ENCODE peak calls at places on chromosome 14, in five cellular contexts. E is IMR-90, M is GM23338, X is endothelial cell of umbilical vein, Z is neural progenitor cell. R is an unnamed sample.

GRCh38 chr14:24310387-24310665 is 386 bp downstream of the LTB4R2 start:
- DNase-seq in E (no peak), M (no peak), Z (no peak), X (no peak), R (no peak)

GRCh38 chr14:74686324-74686723 is 26.6 kb downstream of the AREL1 start:
- DNase-seq in Z (no peak), M (no peak), X (no peak), E (no peak), R (no peak)

GRCh38 chr14:105492051-105492965 is 1.3 kb downstream of the TEDC1 start:
- DNase-seq in Z (no peak), M (no peak), X (no peak), E (no peak), R (no peak)

GRCh38 chr14:101733211-101733610 is 28.3 kb upstream of the PPP2R5C start:
- DNase-seq in X (no peak), Z (no peak), E (peak; percentile 48), M (no peak), R (no peak)

GRCh38 chr14:22981090-22982012 is 1.0 kb downstream of the AJUBA start:
- DNase-seq in X (peak; percentile 45), Z (peak; percentile 57), E (no peak), M (peak; percentile 44), R (no peak)

GRCh38 chr14:103628221-103628683 is 759 bp upstream of the KLC1 start:
- DNase-seq in M (peak; percentile 78), Z (peak; percentile 78), E (peak; percentile 79), X (peak; percentile 72), R (peak; percentile 28)

GRCh38 chr14:85241022-85241880 is 288.7 kb upstream of the FLRT2 start:
- DNase-seq in X (peak; percentile 61), E (no peak), Z (peak; percentile 24), M (no peak), R (no peak)

GRCh38 chr14:73722581-73722980 is 8.4 kb upstream of the PNMA1 start:
- DNase-seq in M (no peak), Z (no peak), X (no peak), E (no peak), R (no peak)

GRCh38 chr14:89000007-89000942 is 175.8 kb downstream of the TTC8 start:
- DNase-seq in E (peak; percentile 98), M (peak; percentile 48), Z (peak; percentile 10), X (peak; percentile 57), R (no peak)

GRCh38 chr14:97101561-97101960 is 304.4 kb downstream of the VRK1 start:
- DNase-seq in M (no peak), Z (no peak), E (no peak), X (no peak), R (no peak)

GRCh38 chr14:101150010-101150409 is 246.5 kb upstream of the RTL1 start:
- DNase-seq in X (no peak), M (no peak), Z (no peak), E (no peak), R (no peak)

GRCh38 chr14:76473381-76474263 is 97.7 kb downstream of the ESRRB start:
- DNase-seq in M (peak; percentile 56), X (no peak), E (peak; percentile 6), Z (peak; percentile 65), R (no peak)

GRCh38 chr14:63663428-63664142 is 21.9 kb upstream of the WDR89 start:
- DNase-seq in X (no peak), M (no peak), E (no peak), Z (no peak), R (peak; percentile 16)

GRCh38 chr14:91883770-91884169 is 16.4 kb upstream of the TC2N start:
- DNase-seq in M (no peak), Z (no peak), X (no peak), E (no peak), R (no peak)

GRCh38 chr14:95597784-95598204 is 62.9 kb downstream of the GLRX5 start:
- DNase-seq in Z (peak; percentile 82), E (peak; percentile 43), M (peak; percentile 70), X (no peak), R (no peak)

GRCh38 chr14:91144425-91145145 is 30.7 kb downstream of the DGLUCY start:
- DNase-seq in Z (peak; percentile 27), M (no peak), X (peak; percentile 91), E (peak; percentile 85), R (no peak)

GRCh38 chr14:102492523-102492910 is 17.1 kb downstream of the ANKRD9 start:
- DNase-seq in E (no peak), X (no peak), M (no peak), Z (no peak), R (no peak)

GRCh38 chr14:103692871-103693270 is 22.4 kb downstream of the XRCC3 start:
- DNase-seq in X (no peak), M (no peak), E (no peak), Z (no peak), R (peak; percentile 38)

GRCh38 chr14:89303452-89304435 is 113.3 kb downstream of the FOXN3 start:
- DNase-seq in Z (peak; percentile 22), E (peak; percentile 95), X (peak; percentile 83), M (no peak), R (peak; percentile 94)

GRCh38 chr14:100078997-100079561 is 13.9 kb downstream of the EVL start:
- DNase-seq in Z (peak; percentile 42), X (peak; percentile 9), M (peak; percentile 63), E (peak; percentile 72), R (no peak)

GRCh38 chr14:103712633-103713247 is 2.5 kb downstream of the XRCC3 start:
- DNase-seq in X (no peak), E (no peak), M (no peak), Z (no peak), R (no peak)

GRCh38 chr14:103128631-103129300 is 5.5 kb downstream of the TNFAIP2 start:
- DNase-seq in E (no peak), M (no peak), Z (no peak), X (no peak), R (no peak)

GRCh38 chr14:102222009-102222575 is 82.4 kb downstream of the WDR20 start:
- DNase-seq in E (no peak), Z (no peak), X (no peak), M (no peak), R (no peak)

GRCh38 chr14:68616255-68616902 is 176.5 kb downstream of the ZFP36L1 start:
- DNase-seq in X (peak; percentile 34), M (no peak), Z (no peak), E (peak; percentile 42), R (peak; percentile 57)

GRCh38 chr14:75715926-75716780 is 55.1 kb downstream of the TTLL5 start:
- DNase-seq in X (no peak), E (peak; percentile 98), M (peak; percentile 23), Z (no peak), R (no peak)

GRCh38 chr14:22973217-22974032 is 8.9 kb downstream of the AJUBA start:
- DNase-seq in E (peak; percentile 70), M (peak; percentile 77), X (peak; percentile 72), Z (peak; percentile 69), R (peak; percentile 65)

GRCh38 chr14:73058923-73059311 is 583 bp downstream of the RBM25 start:
- DNase-seq in E (peak; percentile 14), M (peak; percentile 62), Z (peak; percentile 48), X (peak; percentile 52), R (peak; percentile 31)

GRCh38 chr14:61264699-61265098 is 16.4 kb downstream of the TMEM30B start:
- DNase-seq in E (no peak), Z (no peak), X (no peak), M (no peak), R (no peak)
- H2AFZ ChIP-seq in E (no peak overlapping the region), Z (peak overlapping the region; percentile 50), X (no peak overlapping the region), M (peak overlapping the region; percentile 17), R (no peak overlapping the region)

GRCh38 chr14:81001447-81001846 is 46.0 kb downstream of the TSHR start:
- DNase-seq in Z (no peak), X (no peak), M (no peak), E (no peak), R (no peak)
- H2AFZ ChIP-seq in Z (peak overlapping the region; percentile 26), X (no peak overlapping the region), M (peak overlapping the region; percentile 52), E (no peak overlapping the region), R (peak overlapping the region; percentile 8)

GRCh38 chr14:87252103-87252502 is 740.9 kb downstream of the GALC start:
- DNase-seq in E (no peak), M (peak; percentile 32), X (no peak), Z (no peak), R (no peak)
- H2AFZ ChIP-seq in E (no peak overlapping the region), M (peak overlapping the region; percentile 30), X (no peak overlapping the region), Z (no peak overlapping the region), R (peak overlapping the region; percentile 46)

GRCh38 chr14:58078068-58078467 is 73.9 kb downstream of the ARMH4 start:
- DNase-seq in X (no peak), Z (no peak), M (peak; percentile 24), E (peak; percentile 84), R (no peak)
- H2AFZ ChIP-seq in X (no peak overlapping the region), Z (no peak overlapping the region), M (no peak overlapping the region), E (peak overlapping the region; percentile 18), R (no peak overlapping the region)

GRCh38 chr14:33679025-33679424 is 271.8 kb downstream of the EGLN3 start:
- DNase-seq in M (no peak), Z (no peak), E (no peak), X (no peak), R (no peak)

GRCh38 chr14:33682746-33683145 is 268.1 kb downstream of the EGLN3 start:
- DNase-seq in X (no peak), E (peak; percentile 40), M (no peak), Z (no peak), R (no peak)

GRCh38 chr14:33680873-33681272 is 270.0 kb downstream of the EGLN3 start:
- DNase-seq in X (no peak), Z (no peak), M (no peak), E (no peak), R (no peak)

GRCh38 chr14:33678012-33678411 is 272.9 kb downstream of the EGLN3 start:
- DNase-seq in X (no peak), E (no peak), M (no peak), Z (no peak), R (no peak)

DNA sequence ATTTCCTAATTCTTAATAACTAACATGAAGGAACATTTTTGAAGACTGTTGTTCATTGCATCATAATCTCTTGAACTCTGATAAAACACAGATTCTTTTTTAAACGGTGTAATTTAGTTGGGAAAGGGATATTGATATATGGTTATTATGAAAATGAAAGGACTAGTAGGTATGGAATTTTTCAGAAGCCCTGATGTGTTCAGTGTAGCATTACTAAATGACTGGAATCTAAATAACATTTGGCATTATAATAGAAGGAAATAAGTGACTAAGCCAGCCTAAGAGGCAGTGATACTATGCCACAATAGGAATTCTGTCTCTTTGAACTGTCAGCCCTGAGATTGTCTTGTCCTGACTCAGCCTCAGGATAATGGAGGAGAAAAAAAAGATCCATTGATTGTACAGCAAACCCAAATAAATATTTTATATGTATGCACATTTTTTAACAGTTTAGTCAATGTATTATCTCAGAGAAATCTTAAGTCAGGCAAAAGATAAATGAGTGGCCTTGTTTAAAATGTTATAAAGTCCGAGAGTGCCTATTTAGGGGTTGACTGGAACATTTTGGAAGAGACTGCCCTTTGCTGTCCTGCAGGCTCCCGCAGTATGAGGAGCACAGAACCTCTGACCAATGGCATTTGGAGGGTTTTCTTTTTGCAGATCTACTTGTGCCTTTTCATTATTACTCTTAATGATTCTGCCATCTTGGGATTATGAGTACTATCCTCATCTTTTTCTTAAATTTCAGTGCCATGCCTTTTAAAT is 271.2 kb downstream of the EGLN3 start:
- DNase-seq in M (no peak), X (peak; percentile 71), Z (no peak), E (peak; percentile 13), R (no peak)
- H2AFZ ChIP-seq in M (no peak overlapping the region), X (peak overlapping the region; percentile 86), Z (no peak overlapping the region), E (no peak overlapping the region), R (no peak overlapping the region)

R was measured in OCI-LY7.